ENCODE peak calls at places on chromosomes 3 and 15, in nine cellular contexts. One of them, this sample, is unnamed.

GRCh38 chr3:59286791-59287531 is 237.1 kb upstream of the CFAP20DC start:
- DNase-seq in mucosa of descending colon: peak; percentile 15
- DNase-seq in CD8-positive, alpha-beta T cell: no peak
- DNase-seq in GM23248: peak; percentile 85
- DNase-seq in cardiac muscle cell: peak; percentile 21
- DNase-seq in aorta: no peak
- DNase-seq in GM06990: no peak
- DNase-seq in ovary: no peak
- DNase-seq in mesendoderm: no peak
- DNase-seq in this sample: peak; percentile 14

GRCh38 chr3:169818330-169818729 is 5.6 kb upstream of the LRRC34 start:
- DNase-seq in GM06990: no peak
- DNase-seq in mesendoderm: no peak
- DNase-seq in ovary: no peak
- DNase-seq in CD8-positive, alpha-beta T cell: no peak
- DNase-seq in aorta: no peak
- DNase-seq in cardiac muscle cell: peak; percentile 58
- DNase-seq in GM23248: peak; percentile 52
- DNase-seq in mucosa of descending colon: no peak
- DNase-seq in this sample: peak; percentile 51

GRCh38 chr3:194998948-194999347 is 272.0 kb downstream of the XXYLT1 start:
- DNase-seq in aorta: no peak
- DNase-seq in mucosa of descending colon: no peak
- DNase-seq in CD8-positive, alpha-beta T cell: no peak
- DNase-seq in mesendoderm: no peak
- DNase-seq in ovary: no peak
- DNase-seq in GM06990: no peak
- DNase-seq in GM23248: no peak
- DNase-seq in cardiac muscle cell: no peak
- DNase-seq in this sample: no peak

GRCh38 chr3:159762981-159763465 is 225.6 kb upstream of the IL12A start:
- DNase-seq in mucosa of descending colon: no peak
- DNase-seq in aorta: peak; percentile 83
- DNase-seq in GM23248: peak; percentile 95
- DNase-seq in mesendoderm: peak; percentile 92
- DNase-seq in CD8-positive, alpha-beta T cell: no peak
- DNase-seq in ovary: peak; percentile 26
- DNase-seq in cardiac muscle cell: peak; percentile 85
- DNase-seq in GM06990: peak; percentile 23
- DNase-seq in this sample: peak; percentile 85

GRCh38 chr3:187778726-187779125 is 33.5 kb upstream of the BCL6 start:
- DNase-seq in aorta: no peak
- DNase-seq in GM23248: no peak
- DNase-seq in GM06990: no peak
- DNase-seq in cardiac muscle cell: no peak
- DNase-seq in CD8-positive, alpha-beta T cell: no peak
- DNase-seq in mesendoderm: no peak
- DNase-seq in mucosa of descending colon: no peak
- DNase-seq in ovary: no peak
- DNase-seq in this sample: no peak

GRCh38 chr3:6994081-6994668 is 133.3 kb downstream of the GRM7 start:
- DNase-seq in CD8-positive, alpha-beta T cell: no peak
- DNase-seq in cardiac muscle cell: no peak
- DNase-seq in GM06990: no peak
- DNase-seq in GM23248: no peak
- DNase-seq in mucosa of descending colon: no peak
- DNase-seq in ovary: no peak
- DNase-seq in aorta: no peak
- DNase-seq in mesendoderm: peak; percentile 43
- DNase-seq in this sample: no peak

GRCh38 chr3:148971819-148972218 is 19.5 kb upstream of the GYG1 start:
- DNase-seq in GM06990: no peak
- DNase-seq in mesendoderm: no peak
- DNase-seq in aorta: peak; percentile 69
- DNase-seq in mucosa of descending colon: no peak
- DNase-seq in cardiac muscle cell: peak; percentile 88
- DNase-seq in GM23248: peak; percentile 33
- DNase-seq in CD8-positive, alpha-beta T cell: no peak
- DNase-seq in ovary: peak; percentile 82
- DNase-seq in this sample: peak; percentile 65

GRCh38 chr3:181567446-181568075 is 144.2 kb upstream of the SOX2 start:
- DNase-seq in GM23248: peak; percentile 55
- DNase-seq in cardiac muscle cell: no peak
- DNase-seq in ovary: no peak
- DNase-seq in mesendoderm: no peak
- DNase-seq in mucosa of descending colon: no peak
- DNase-seq in GM06990: no peak
- DNase-seq in CD8-positive, alpha-beta T cell: no peak
- DNase-seq in aorta: no peak
- DNase-seq in this sample: no peak

GRCh38 chr15:95922431-95922830 is 408.1 kb upstream of the NR2F2 start:
- DNase-seq in ovary: no peak
- DNase-seq in aorta: no peak
- DNase-seq in mesendoderm: peak; percentile 26
- DNase-seq in GM23248: no peak
- DNase-seq in GM06990: no peak
- DNase-seq in mucosa of descending colon: no peak
- DNase-seq in cardiac muscle cell: no peak
- DNase-seq in CD8-positive, alpha-beta T cell: no peak
- DNase-seq in this sample: no peak

GRCh38 chr3:9324944-9325343 is 37.9 kb upstream of the THUMPD3 start:
- DNase-seq in mucosa of descending colon: no peak
- DNase-seq in GM06990: no peak
- DNase-seq in CD8-positive, alpha-beta T cell: no peak
- DNase-seq in aorta: no peak
- DNase-seq in GM23248: no peak
- DNase-seq in mesendoderm: no peak
- DNase-seq in cardiac muscle cell: no peak
- DNase-seq in ovary: no peak
- DNase-seq in this sample: no peak

GRCh38 chr3:33380653-33381052 is 59.6 kb downstream of the UBP1 start:
- DNase-seq in mesendoderm: no peak
- DNase-seq in GM06990: no peak
- DNase-seq in mucosa of descending colon: no peak
- DNase-seq in ovary: no peak
- DNase-seq in cardiac muscle cell: no peak
- DNase-seq in CD8-positive, alpha-beta T cell: no peak
- DNase-seq in aorta: no peak
- DNase-seq in GM23248: no peak
- DNase-seq in this sample: no peak

GRCh38 chr3:71370467-71370866 is 213.1 kb downstream of the FOXP1 start:
- DNase-seq in GM23248: no peak
- DNase-seq in GM06990: no peak
- DNase-seq in CD8-positive, alpha-beta T cell: no peak
- DNase-seq in cardiac muscle cell: no peak
- DNase-seq in ovary: no peak
- DNase-seq in mucosa of descending colon: no peak
- DNase-seq in aorta: no peak
- DNase-seq in mesendoderm: no peak
- DNase-seq in this sample: peak; percentile 6

GRCh38 chr3:184334470-184335158 is 2.8 kb upstream of the FAM131A start:
- DNase-seq in mucosa of descending colon: no peak
- DNase-seq in mesendoderm: peak; percentile 34
- DNase-seq in aorta: no peak
- DNase-seq in CD8-positive, alpha-beta T cell: no peak
- DNase-seq in ovary: no peak
- DNase-seq in cardiac muscle cell: no peak
- DNase-seq in GM06990: no peak
- DNase-seq in GM23248: peak; percentile 92
- DNase-seq in this sample: peak; percentile 44

GRCh38 chr3:167167491-167167890 is 212.6 kb downstream of the ZBBX start:
- DNase-seq in CD8-positive, alpha-beta T cell: no peak
- DNase-seq in GM06990: no peak
- DNase-seq in aorta: no peak
- DNase-seq in mesendoderm: no peak
- DNase-seq in GM23248: no peak
- DNase-seq in ovary: no peak
- DNase-seq in mucosa of descending colon: no peak
- DNase-seq in cardiac muscle cell: no peak
- DNase-seq in this sample: no peak

GRCh38 chr3:45477838-45478237 is 89.5 kb downstream of the LARS2 start:
- DNase-seq in mucosa of descending colon: no peak
- DNase-seq in ovary: no peak
- DNase-seq in GM06990: no peak
- DNase-seq in cardiac muscle cell: no peak
- DNase-seq in CD8-positive, alpha-beta T cell: no peak
- DNase-seq in GM23248: no peak
- DNase-seq in aorta: no peak
- DNase-seq in mesendoderm: no peak
- DNase-seq in this sample: peak; percentile 24

GRCh38 chr3:45482829-45483228 is 94.5 kb downstream of the LARS2 start:
- DNase-seq in CD8-positive, alpha-beta T cell: no peak
- DNase-seq in GM06990: no peak
- DNase-seq in ovary: no peak
- DNase-seq in GM23248: no peak
- DNase-seq in mesendoderm: peak; percentile 23
- DNase-seq in mucosa of descending colon: no peak
- DNase-seq in aorta: no peak
- DNase-seq in cardiac muscle cell: no peak
- DNase-seq in this sample: no peak

GRCh38 chr3:45479627-45480026 is 91.3 kb downstream of the LARS2 start:
- DNase-seq in GM06990: no peak
- DNase-seq in CD8-positive, alpha-beta T cell: no peak
- DNase-seq in cardiac muscle cell: peak; percentile 85
- DNase-seq in mesendoderm: peak; percentile 51
- DNase-seq in ovary: no peak
- DNase-seq in GM23248: peak; percentile 84
- DNase-seq in aorta: no peak
- DNase-seq in mucosa of descending colon: no peak
- DNase-seq in this sample: peak; percentile 87

GRCh38 chr3:45480218-45480617 is 91.8 kb downstream of the LARS2 start:
- DNase-seq in GM06990: no peak
- DNase-seq in cardiac muscle cell: no peak
- DNase-seq in CD8-positive, alpha-beta T cell: no peak
- DNase-seq in ovary: no peak
- DNase-seq in mesendoderm: peak; percentile 77
- DNase-seq in GM23248: peak; percentile 13
- DNase-seq in mucosa of descending colon: peak; percentile 44
- DNase-seq in aorta: no peak
- DNase-seq in this sample: peak; percentile 25

GRCh38 chr3:45480871-45481270 is 92.5 kb downstream of the LARS2 start:
- DNase-seq in CD8-positive, alpha-beta T cell: no peak
- DNase-seq in ovary: no peak
- DNase-seq in aorta: no peak
- DNase-seq in GM23248: no peak
- DNase-seq in cardiac muscle cell: no peak
- DNase-seq in GM06990: no peak
- DNase-seq in mesendoderm: no peak
- DNase-seq in mucosa of descending colon: no peak
- DNase-seq in this sample: peak; percentile 64
- H3K36me3 ChIP-seq in CD8-positive, alpha-beta T cell: peaks cover 15% of the 10 kb centered on the region
- H3K36me3 ChIP-seq in ovary: no peaks in the 10 kb centered on the region
- H3K36me3 ChIP-seq in aorta: peaks cover 1% of the 10 kb centered on the region
- H3K36me3 ChIP-seq in GM23248: peaks cover 7% of the 10 kb centered on the region
- H3K36me3 ChIP-seq in cardiac muscle cell: peaks cover 10% of the 10 kb centered on the region
- H3K36me3 ChIP-seq in GM06990: peaks cover 8% of the 10 kb centered on the region
- H3K36me3 ChIP-seq in mesendoderm: no peaks in the 10 kb centered on the region
- H3K36me3 ChIP-seq in mucosa of descending colon: peaks cover 3% of the 10 kb centered on the region
- H3K36me3 ChIP-seq in this sample: peaks cover 13% of the 10 kb centered on the region

GRCh38 chr15:100780208-100780800 is 99.3 kb upstream of the ALDH1A3 start:
- DNase-seq in ovary: no peak
- DNase-seq in mesendoderm: no peak
- DNase-seq in aorta: no peak
- DNase-seq in cardiac muscle cell: no peak
- DNase-seq in mucosa of descending colon: no peak
- DNase-seq in GM06990: no peak
- DNase-seq in GM23248: no peak
- DNase-seq in CD8-positive, alpha-beta T cell: no peak
- DNase-seq in this sample: no peak

GRCh38 chr15:100777821-100778220 is 101.8 kb upstream of the ALDH1A3 start:
- DNase-seq in CD8-positive, alpha-beta T cell: no peak
- DNase-seq in aorta: no peak
- DNase-seq in GM23248: no peak
- DNase-seq in ovary: no peak
- DNase-seq in GM06990: no peak
- DNase-seq in cardiac muscle cell: no peak
- DNase-seq in mucosa of descending colon: no peak
- DNase-seq in mesendoderm: no peak
- DNase-seq in this sample: peak; percentile 45

GRCh38 chr15:100781061-100781960 is 98.3 kb upstream of the ALDH1A3 start:
- DNase-seq in mucosa of descending colon: no peak
- DNase-seq in mesendoderm: no peak
- DNase-seq in GM06990: no peak
- DNase-seq in aorta: no peak
- DNase-seq in CD8-positive, alpha-beta T cell: no peak
- DNase-seq in GM23248: peak; percentile 19
- DNase-seq in ovary: no peak
- DNase-seq in cardiac muscle cell: no peak
- DNase-seq in this sample: peak; percentile 71

GRCh38 chr15:100778831-100779288 is 100.8 kb upstream of the ALDH1A3 start:
- DNase-seq in mesendoderm: no peak
- DNase-seq in GM23248: no peak
- DNase-seq in aorta: no peak
- DNase-seq in cardiac muscle cell: no peak
- DNase-seq in CD8-positive, alpha-beta T cell: no peak
- DNase-seq in GM06990: no peak
- DNase-seq in ovary: no peak
- DNase-seq in mucosa of descending colon: no peak
- DNase-seq in this sample: no peak

GRCh38 chr15:100779331-100780207 is 100.1 kb upstream of the ALDH1A3 start:
- DNase-seq in CD8-positive, alpha-beta T cell: no peak
- DNase-seq in ovary: no peak
- DNase-seq in aorta: no peak
- DNase-seq in GM06990: no peak
- DNase-seq in GM23248: no peak
- DNase-seq in mesendoderm: no peak
- DNase-seq in cardiac muscle cell: no peak
- DNase-seq in mucosa of descending colon: no peak
- DNase-seq in this sample: no peak
- H3K36me3 ChIP-seq in CD8-positive, alpha-beta T cell: no peaks in the 10 kb centered on the region
- H3K36me3 ChIP-seq in ovary: no peaks in the 10 kb centered on the region
- H3K36me3 ChIP-seq in aorta: no peaks in the 10 kb centered on the region
- H3K36me3 ChIP-seq in GM06990: no peaks in the 10 kb centered on the region
- H3K36me3 ChIP-seq in GM23248: no peaks in the 10 kb centered on the region
- H3K36me3 ChIP-seq in mesendoderm: no peaks in the 10 kb centered on the region
- H3K36me3 ChIP-seq in cardiac muscle cell: no peaks in the 10 kb centered on the region
- H3K36me3 ChIP-seq in mucosa of descending colon: no peaks in the 10 kb centered on the region
- H3K36me3 ChIP-seq in this sample: no peaks in the 10 kb centered on the region

DNA sequence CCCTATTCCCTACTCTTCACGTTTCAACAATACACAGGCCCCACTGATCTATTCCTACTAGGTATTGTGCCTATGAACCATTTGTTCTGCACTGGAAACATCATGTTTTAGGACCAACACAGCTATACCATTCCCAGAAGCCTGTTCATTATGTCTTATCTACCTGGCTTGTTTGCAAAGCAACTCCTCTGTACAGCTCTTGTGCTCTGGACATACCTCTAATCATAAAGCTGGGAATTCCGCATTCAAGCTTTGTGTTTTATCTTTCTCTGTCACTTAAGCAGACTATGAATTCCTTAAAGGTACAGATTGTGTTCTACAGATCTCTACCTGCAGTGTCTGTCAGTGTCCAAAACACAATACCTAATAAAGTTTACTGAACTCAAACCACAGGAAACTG is 87.5 kb upstream of the CSPG5 start:
- DNase-seq in GM23248: no peak
- DNase-seq in mesendoderm: no peak
- DNase-seq in GM06990: no peak
- DNase-seq in cardiac muscle cell: no peak
- DNase-seq in mucosa of descending colon: no peak
- DNase-seq in ovary: no peak
- DNase-seq in aorta: no peak
- DNase-seq in CD8-positive, alpha-beta T cell: no peak
- DNase-seq in this sample: no peak
- H3K36me3 ChIP-seq in GM23248: peaks cover 19% of the 10 kb centered on the region
- H3K36me3 ChIP-seq in mesendoderm: peaks cover 7% of the 10 kb centered on the region
- H3K36me3 ChIP-seq in GM06990: peaks cover 9% of the 10 kb centered on the region
- H3K36me3 ChIP-seq in cardiac muscle cell: peaks cover 38% of the 10 kb centered on the region
- H3K36me3 ChIP-seq in mucosa of descending colon: no peaks in the 10 kb centered on the region
- H3K36me3 ChIP-seq in ovary: no peaks in the 10 kb centered on the region
- H3K36me3 ChIP-seq in aorta: peaks cover 2% of the 10 kb centered on the region
- H3K36me3 ChIP-seq in CD8-positive, alpha-beta T cell: peaks cover 4% of the 10 kb centered on the region
- H3K36me3 ChIP-seq in this sample: peaks cover 40% of the 10 kb centered on the region

GRCh38 chr15:99062226-99062625 is 42.7 kb upstream of the SYNM start:
- DNase-seq in GM06990: no peak
- DNase-seq in cardiac muscle cell: no peak
- DNase-seq in CD8-positive, alpha-beta T cell: no peak
- DNase-seq in mucosa of descending colon: no peak
- DNase-seq in mesendoderm: no peak
- DNase-seq in GM23248: no peak
- DNase-seq in ovary: no peak
- DNase-seq in aorta: no peak
- DNase-seq in this sample: no peak
- H3K36me3 ChIP-seq in GM06990: no peaks in the 10 kb centered on the region
- H3K36me3 ChIP-seq in cardiac muscle cell: no peaks in the 10 kb centered on the region
- H3K36me3 ChIP-seq in CD8-positive, alpha-beta T cell: no peaks in the 10 kb centered on the region
- H3K36me3 ChIP-seq in mucosa of descending colon: no peaks in the 10 kb centered on the region
- H3K36me3 ChIP-seq in mesendoderm: no peaks in the 10 kb centered on the region
- H3K36me3 ChIP-seq in GM23248: no peaks in the 10 kb centered on the region
- H3K36me3 ChIP-seq in ovary: no peaks in the 10 kb centered on the region
- H3K36me3 ChIP-seq in aorta: no peaks in the 10 kb centered on the region
- H3K36me3 ChIP-seq in this sample: no peaks in the 10 kb centered on the region